ENCODE peak calls at places on chromosomes 1 and 21, in nine cellular contexts. O is cardiac muscle cell; P is GM23248; M is right lobe of liver; Y is BE2C; T is pancreas; F is naive thymus-derived CD4-positive, alpha-beta T cell; Z is heart right ventricle; S is suprapubic skin. Q is an unnamed sample.

GRCh38 chr1:215637041-215637573 is 70.0 kb downstream of the KCTD3 start:
- DNase-seq in O (no peak), P (peak; percentile 80), M (peak; percentile 77), Y (no peak), T (peak; percentile 39), F (no peak), Z (no peak), S (no peak), Q (peak; percentile 67)

GRCh38 chr21:46322351-46323226 is 1.1 kb downstream of the C21orf58 start:
- DNase-seq in O (peak; percentile 21), P (peak; percentile 77), M (peak; percentile 54), Y (no peak), T (no peak), F (no peak), Z (no peak), S (no peak), Q (peak; percentile 56)

GRCh38 chr1:30744060-30744756 is 13.4 kb downstream of the LAPTM5 start:
- DNase-seq in O (no peak), P (peak; percentile 23), M (no peak), Y (no peak), T (no peak), F (no peak), Z (no peak), S (no peak), Q (no peak)

GRCh38 chr1:9687876-9688582 is 36.5 kb downstream of the PIK3CD start:
- DNase-seq in O (peak; percentile 53), P (peak; percentile 71), M (no peak), Y (no peak), T (no peak), F (no peak), Z (no peak), S (no peak), Q (peak; percentile 54)

GRCh38 chr1:192489748-192490147 is 85.8 kb upstream of the RGS1 start:
- DNase-seq in O (peak; percentile 13), P (peak; percentile 96), M (no peak), Y (peak; percentile 84), T (peak; percentile 75), F (no peak), Z (no peak), S (no peak), Q (peak; percentile 62)

GRCh38 chr1:29312469-29313466 is 76.4 kb downstream of the PTPRU start:
- DNase-seq in O (no peak), P (no peak), M (no peak), Y (no peak), T (no peak), F (no peak), Z (no peak), S (peak; percentile 67), Q (no peak)

GRCh38 chr1:214285622-214286440 is 4.9 kb downstream of the SMYD2 start:
- DNase-seq in O (no peak), P (no peak), M (no peak), Y (no peak), T (no peak), F (no peak), Z (no peak), S (no peak), Q (no peak)

GRCh38 chr1:182087951-182088350 is 26.4 kb upstream of the ZNF648 start:
- DNase-seq in O (no peak), P (no peak), M (no peak), Y (no peak), T (no peak), F (no peak), Z (no peak), S (no peak), Q (peak; percentile 21)

GRCh38 chr1:175129997-175130648 is 62.5 kb downstream of the KIAA0040 start:
- DNase-seq in O (no peak), P (no peak), M (no peak), Y (no peak), T (no peak), F (no peak), Z (no peak), S (no peak), Q (no peak)

GRCh38 chr1:172354291-172354940 is 66.1 kb upstream of the C1orf105 start:
- DNase-seq in O (no peak), P (no peak), M (no peak), Y (no peak), T (no peak), F (no peak), Z (no peak), S (no peak), Q (no peak)

GRCh38 chr1:40017951-40018575 is 22.5 kb upstream of the CAP1 start:
- DNase-seq in O (no peak), P (no peak), M (no peak), Y (no peak), T (no peak), F (no peak), Z (no peak), S (no peak), Q (no peak)

GRCh38 chr1:85952460-85952859 is 204.1 kb downstream of the COL24A1 start:
- DNase-seq in O (no peak), P (no peak), M (no peak), Y (peak; percentile 32), T (no peak), F (no peak), Z (no peak), S (no peak), Q (no peak)

GRCh38 chr1:50332941-50333594 is 90.2 kb downstream of the DMRTA2 start:
- DNase-seq in O (peak; percentile 78), P (peak; percentile 68), M (peak; percentile 59), Y (no peak), T (peak; percentile 30), F (peak; percentile 45), Z (peak; percentile 73), S (no peak), Q (peak; percentile 72)

GRCh38 chr1:117239467-117239866 is 28.7 kb upstream of the VTCN1 start:
- DNase-seq in O (no peak), P (no peak), M (no peak), Y (no peak), T (no peak), F (no peak), Z (no peak), S (no peak), Q (no peak)

GRCh38 chr1:71193153-71193552 is 112.3 kb upstream of the ZRANB2 start:
- DNase-seq in O (no peak), P (peak; percentile 65), M (no peak), Y (no peak), T (no peak), F (no peak), Z (no peak), S (no peak), Q (peak; percentile 72)

GRCh38 chr1:3074800-3075199 is 5.8 kb downstream of the PRDM16 start:
- DNase-seq in O (no peak), P (no peak), M (no peak), Y (no peak), T (peak; percentile 42), F (no peak), Z (no peak), S (no peak), Q (peak; percentile 42)

DNA sequence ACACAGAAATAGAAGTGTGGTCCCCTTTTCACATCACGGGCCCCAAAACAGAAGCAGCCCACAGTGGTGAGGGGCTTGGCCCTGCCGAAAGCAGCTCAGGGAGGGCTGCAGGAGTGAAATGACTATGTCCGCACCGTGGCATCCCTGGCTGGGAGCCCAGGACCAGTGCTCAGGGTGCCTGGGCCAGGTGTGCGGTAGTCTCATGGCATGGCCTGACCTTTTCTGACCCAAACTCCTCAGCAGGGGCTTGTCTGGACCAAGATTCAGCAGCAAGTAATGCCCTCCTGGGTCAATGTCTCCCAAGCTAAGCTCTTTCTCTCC is 101.7 kb downstream of the AJAP1 start:
- DNase-seq in O (no peak), P (no peak), M (no peak), Y (no peak), T (no peak), F (no peak), Z (no peak), S (no peak), Q (no peak)
- H3K9me3 ChIP-seq in O (no peaks in the 10 kb centered on the region), P (no peaks in the 10 kb centered on the region), M (no peaks in the 10 kb centered on the region), Y (no peaks in the 10 kb centered on the region), T (no peaks in the 10 kb centered on the region), F (no peaks in the 10 kb centered on the region), Z (peaks cover 3% of the 10 kb centered on the region), S (peaks cover 12% of the 10 kb centered on the region), Q (no peaks in the 10 kb centered on the region)

GRCh38 chr1:74591954-74592353 is 79.5 kb upstream of the LRRC53 start:
- DNase-seq in O (no peak), P (no peak), M (no peak), Y (no peak), T (no peak), F (no peak), Z (no peak), S (no peak), Q (no peak)
- H3K9me3 ChIP-seq in O (no peaks in the 10 kb centered on the region), P (no peaks in the 10 kb centered on the region), M (no peaks in the 10 kb centered on the region), Y (no peaks in the 10 kb centered on the region), T (no peaks in the 10 kb centered on the region), F (no peaks in the 10 kb centered on the region), Z (no peaks in the 10 kb centered on the region), S (no peaks in the 10 kb centered on the region), Q (no peaks in the 10 kb centered on the region)

DNA sequence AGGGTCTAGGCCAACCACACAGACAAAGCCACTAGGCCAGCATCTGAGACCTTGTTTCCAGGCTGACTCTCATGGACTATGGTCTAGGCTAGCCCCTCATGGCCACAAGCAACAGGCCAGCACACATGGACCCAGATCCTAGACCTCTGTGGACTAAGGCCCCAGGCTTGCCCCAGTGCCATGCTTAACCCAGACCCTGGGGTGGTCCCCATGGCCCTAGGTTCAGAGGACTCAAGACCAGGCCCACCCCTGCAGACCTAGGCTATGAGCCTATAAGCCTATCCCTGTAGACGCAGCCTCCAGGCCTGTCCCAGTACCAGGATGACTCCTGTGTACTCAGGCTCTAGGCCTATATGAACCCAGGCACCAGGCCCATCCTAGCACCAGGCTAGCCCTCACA is 1.9 kb upstream of the OR14A2 start:
- DNase-seq in O (no peak), P (no peak), M (no peak), Y (no peak), T (no peak), F (no peak), Z (no peak), S (no peak), Q (no peak)
- H3K9me3 ChIP-seq in O (no peaks in the 10 kb centered on the region), P (no peaks in the 10 kb centered on the region), M (no peaks in the 10 kb centered on the region), Y (no peaks in the 10 kb centered on the region), T (no peaks in the 10 kb centered on the region), F (no peaks in the 10 kb centered on the region), Z (peaks cover 38% of the 10 kb centered on the region), S (peaks cover 22% of the 10 kb centered on the region), Q (no peaks in the 10 kb centered on the region)

GRCh38 chr1:103187673-103188072 is 79.4 kb upstream of the COL11A1 start:
- DNase-seq in O (no peak), P (no peak), M (no peak), Y (no peak), T (no peak), F (no peak), Z (no peak), S (no peak), Q (no peak)

GRCh38 chr1:103191327-103191726 is 83.0 kb upstream of the COL11A1 start:
- DNase-seq in O (no peak), P (peak; percentile 10), M (no peak), Y (peak; percentile 11), T (no peak), F (no peak), Z (no peak), S (no peak), Q (no peak)

GRCh38 chr1:103194060-103194459 is 85.7 kb upstream of the COL11A1 start:
- DNase-seq in O (no peak), P (peak; percentile 15), M (no peak), Y (no peak), T (no peak), F (no peak), Z (no peak), S (no peak), Q (no peak)

DNA sequence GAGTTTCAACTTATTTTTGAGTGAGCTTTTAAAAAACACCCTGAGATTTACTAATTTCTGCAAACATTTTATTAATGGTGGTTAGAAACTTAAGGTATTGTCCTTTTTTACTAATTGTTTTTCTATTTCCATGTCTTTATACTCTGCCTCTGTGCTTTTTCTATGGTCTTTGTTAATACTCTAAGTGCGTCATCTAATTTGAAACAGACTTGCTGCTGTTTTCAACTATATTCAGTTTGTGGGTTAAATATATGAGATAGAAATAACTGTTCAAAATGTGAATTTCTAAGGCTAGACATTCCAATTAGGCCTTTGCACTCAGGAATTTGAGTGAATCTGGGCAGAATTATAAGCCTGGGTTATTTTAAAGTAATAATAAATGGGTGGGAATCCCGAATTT is 82.4 kb upstream of the COL11A1 start:
- DNase-seq in O (no peak), P (peak; percentile 28), M (no peak), Y (no peak), T (no peak), F (no peak), Z (no peak), S (no peak), Q (no peak)
- H3K9me3 ChIP-seq in O (no peaks in the 10 kb centered on the region), P (no peaks in the 10 kb centered on the region), M (no peaks in the 10 kb centered on the region), Y (no peaks in the 10 kb centered on the region), T (no peaks in the 10 kb centered on the region), F (no peaks in the 10 kb centered on the region), Z (peaks cover 4% of the 10 kb centered on the region), S (no peaks in the 10 kb centered on the region), Q (no peaks in the 10 kb centered on the region)